ENCODE peak calls at places on chromosomes 16 and 17, in five cellular contexts. E, M, Z, R and O are unnamed samples.

GRCh38 chr16:683396-684066 is 603 bp downstream of the JMJD8 start:
- DNase-seq in E (no peak), M (peak; percentile 37), Z (no peak), R (no peak), O (no peak)

GRCh38 chr17:82489117-82489516 is 30.4 kb upstream of the FOXK2 start:
- DNase-seq in E (peak; percentile 32), M (no peak), Z (no peak), R (peak; percentile 94), O (no peak)

GRCh38 chr17:42337442-42337841 is 49.1 kb downstream of the STAT5A start:
- DNase-seq in E (no peak), M (peak; percentile 30), Z (no peak), R (no peak), O (peak; percentile 90)

GRCh38 chr16:57371494-57372371 is 557 bp upstream of the CX3CL1 start:
- DNase-seq in E (no peak), M (no peak), Z (no peak), R (no peak), O (no peak)

GRCh38 chr17:19546289-19547065 is 12.8 kb downstream of the SLC47A1 start:
- DNase-seq in E (no peak), M (peak; percentile 72), Z (no peak), R (no peak), O (no peak)

GRCh38 chr17:82929011-82929622 is 89.3 kb upstream of the ZNF750 start:
- DNase-seq in E (no peak), M (no peak), Z (no peak), R (peak; percentile 79), O (no peak)

GRCh38 chr17:32192379-32192778 is 50.1 kb downstream of the RHOT1 start:
- DNase-seq in E (no peak), M (no peak), Z (no peak), R (no peak), O (no peak)

GRCh38 chr17:65389956-65390355 is 171.5 kb downstream of the AXIN2 start:
- DNase-seq in E (no peak), M (no peak), Z (no peak), R (no peak), O (peak; percentile 5)

GRCh38 chr17:59830007-59830630 is 62.6 kb downstream of the TUBD1 start:
- DNase-seq in E (no peak), M (no peak), Z (no peak), R (peak; percentile 83), O (no peak)

GRCh38 chr16:86496929-86497381 is 13.4 kb upstream of the FOXF1 start:
- DNase-seq in E (no peak), M (no peak), Z (peak; percentile 45), R (no peak), O (no peak)

GRCh38 chr16:89324056-89325010 is 106.8 kb downstream of the ZNF778 start:
- DNase-seq in E (no peak), M (no peak), Z (no peak), R (no peak), O (no peak)

GRCh38 chr17:61284174-61284573 is 115.5 kb upstream of the TBX2 start:
- DNase-seq in E (no peak), M (no peak), Z (no peak), R (no peak), O (no peak)

GRCh38 chr17:8332688-8333087 is 7.0 kb upstream of the ODF4 start:
- DNase-seq in E (no peak), M (no peak), Z (no peak), R (no peak), O (no peak)

GRCh38 chr16:81598083-81598482 is 153.5 kb downstream of the CMIP start:
- DNase-seq in E (no peak), M (no peak), Z (no peak), R (no peak), O (no peak)

GRCh38 chr16:21279501-21279900 is 1.4 kb upstream of the CRYM start:
- DNase-seq in E (no peak), M (no peak), Z (no peak), R (no peak), O (no peak)

GRCh38 chr17:13495423-13495822 is 106.3 kb downstream of the HS3ST3A1 start:
- DNase-seq in E (no peak), M (no peak), Z (no peak), R (no peak), O (no peak)

GRCh38 chr17:47205419-47205963 is 3.7 kb upstream of the MYL4 start:
- DNase-seq in E (peak; percentile 62), M (peak; percentile 64), Z (peak; percentile 59), R (no peak), O (no peak)

GRCh38 chr17:68290268-68290954 is 516 bp downstream of the SLC16A6 start:
- DNase-seq in E (no peak), M (peak; percentile 40), Z (peak; percentile 65), R (peak; percentile 87), O (no peak)

GRCh38 chr16:7331997-7332396 is 648 bp upstream of the RBFOX1 start:
- DNase-seq in E (no peak), M (no peak), Z (no peak), R (no peak), O (no peak)

GRCh38 chr16:11232852-11233726 is 22.9 kb downstream of the SOCS1 start:
- DNase-seq in E (no peak), M (peak; percentile 56), Z (peak; percentile 72), R (peak; percentile 89), O (no peak)

GRCh38 chr16:67245674-67246080 is 1.6 kb downstream of the FHOD1 start:
- DNase-seq in E (no peak), M (peak; percentile 75), Z (no peak), R (no peak), O (no peak)

GRCh38 chr16:68055395-68055794 is 29.8 kb upstream of the NFATC3 start:
- DNase-seq in E (no peak), M (no peak), Z (no peak), R (no peak), O (no peak)

GRCh38 chr17:45218895-45219661 is 2.6 kb upstream of the FMNL1 start:
- DNase-seq in E (peak; percentile 99), M (peak; percentile 96), Z (peak; percentile 88), R (peak; percentile 98), O (peak; percentile 83)

GRCh38 chr17:66964083-66964771 is at the start of gene CACNG4:
- DNase-seq in E (no peak), M (no peak), Z (no peak), R (no peak), O (no peak)

GRCh38 chr16:24883714-24884151 is 38.0 kb downstream of the SLC5A11 start:
- DNase-seq in E (no peak), M (no peak), Z (peak; percentile 35), R (peak; percentile 76), O (no peak)

GRCh38 chr17:8593276-8593675 is 37.2 kb downstream of the MYH10 start:
- DNase-seq in E (no peak), M (no peak), Z (no peak), R (no peak), O (no peak)

GRCh38 chr17:83081561-83082201 is 2.3 kb downstream of the METRNL start:
- DNase-seq in E (peak; percentile 64), M (peak; percentile 89), Z (no peak), R (peak; percentile 96), O (peak; percentile 54)

GRCh38 chr17:80694992-80695912 is 150.6 kb downstream of the RPTOR start:
- DNase-seq in E (no peak), M (no peak), Z (no peak), R (no peak), O (no peak)

GRCh38 chr17:80695979-80696378 is 151.3 kb downstream of the RPTOR start:
- DNase-seq in E (no peak), M (no peak), Z (no peak), R (no peak), O (no peak)

GRCh38 chr17:80696456-80696855 is 151.8 kb downstream of the RPTOR start:
- DNase-seq in E (no peak), M (no peak), Z (no peak), R (no peak), O (no peak)

GRCh38 chr17:80696964-80697363 is 152.3 kb downstream of the RPTOR start:
- DNase-seq in E (no peak), M (no peak), Z (no peak), R (no peak), O (no peak)

GRCh38 chr17:80698297-80698696 is 153.7 kb downstream of the RPTOR start:
- DNase-seq in E (no peak), M (no peak), Z (no peak), R (no peak), O (no peak)
- TF ChIP-seq CTCF in E (no peak), M (no peak), Z (no peak), R (no peak), O (no peak)

GRCh38 chr17:17816831-17817551 is 19.8 kb downstream of the SREBF1 start:
- DNase-seq in E (no peak), M (peak; percentile 8), Z (no peak), R (no peak), O (no peak)
- TF ChIP-seq CTCF in E (no peak), M (no peak), Z (peak; percentile 10), R (no peak), O (no peak)

GRCh38 chr16:88063201-88063773 is 112.1 kb downstream of the BANP start:
- DNase-seq in E (peak; percentile 36), M (no peak), Z (no peak), R (peak; percentile 93), O (peak; percentile 88)
- TF ChIP-seq CTCF in E (no peak), M (no peak), Z (peak; percentile 27), R (no peak), O (peak; percentile 69)

GRCh38 chr17:51153210-51154072 is at the start of gene NME1:
- DNase-seq in E (peak; percentile 96), M (peak; percentile 98), Z (peak; percentile 100), R (peak; percentile 99), O (peak; percentile 99)
- TF ChIP-seq CTCF in E (peak; percentile 90), M (peak; percentile 62), Z (peak; percentile 85), R (no peak), O (peak; percentile 92)

GRCh38 chr17:77778636-77779524 is 179.6 kb upstream of the TNRC6C start:
- DNase-seq in E (no peak), M (peak; percentile 6), Z (no peak), R (no peak), O (no peak)
- TF ChIP-seq CTCF in E (no peak), M (no peak), Z (no peak), R (no peak), O (no peak)

DNA sequence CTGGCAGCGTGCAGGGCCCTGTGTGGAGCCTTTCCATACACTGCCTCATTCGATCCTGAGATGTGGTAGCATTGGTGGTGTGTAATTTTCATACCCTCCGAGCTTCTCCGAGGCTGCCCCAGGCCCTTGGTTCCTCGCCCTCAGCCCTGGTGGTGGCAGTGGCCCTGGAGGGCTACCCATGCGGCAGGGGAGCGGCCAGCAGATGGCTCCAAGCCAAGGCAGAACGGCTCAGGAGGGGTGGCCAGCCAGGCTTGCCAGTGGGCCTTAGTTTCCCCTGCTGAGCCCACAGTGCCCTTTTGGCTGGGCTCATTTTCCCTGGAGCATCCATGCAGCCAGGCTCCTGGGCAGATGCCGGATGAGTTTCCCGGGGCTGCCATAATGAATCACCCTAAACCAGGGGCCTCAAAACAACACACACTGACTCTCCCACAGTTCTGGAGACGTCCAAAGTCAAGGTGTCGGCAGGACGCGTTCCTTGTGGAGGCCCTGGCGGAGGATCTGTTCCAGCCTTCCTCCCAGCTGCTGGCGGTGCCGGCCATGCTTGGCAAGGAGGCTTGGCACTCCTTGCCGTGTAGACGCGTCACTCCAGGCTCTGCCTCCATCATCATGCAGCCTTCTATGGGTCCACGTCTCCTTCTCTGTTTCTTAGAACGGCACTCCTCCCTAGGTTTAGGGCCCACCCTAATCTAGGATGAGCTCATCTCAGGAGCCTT is 158.8 kb upstream of the GSE1 start:
- DNase-seq in E (no peak), M (no peak), Z (no peak), R (no peak), O (no peak)
- TF ChIP-seq CTCF in E (no peak), M (no peak), Z (peak; percentile 21), R (no peak), O (no peak)